ENCODE peak calls at places on chromosome 6, in seven cellular contexts. B, M, Y, F, I, Q and W are unnamed samples.

GRCh38 chr6:148157841-148158240 is 184.8 kb upstream of the SASH1 start:
- DNase-seq in B (no peak), M (no peak), Y (no peak), F (no peak), I (no peak), Q (no peak), W (no peak)

GRCh38 chr6:108163267-108163643 is 2.6 kb upstream of the NR2E1 start:
- DNase-seq in B (no peak), M (no peak), Y (no peak), F (no peak), I (no peak), Q (no peak), W (no peak)

GRCh38 chr6:53320964-53321363 is 27.8 kb downstream of the ELOVL5 start:
- DNase-seq in B (no peak), M (no peak), Y (no peak), F (no peak), I (no peak), Q (no peak), W (no peak)

GRCh38 chr6:25006565-25007001 is 70.8 kb upstream of the RIPOR2 start:
- DNase-seq in B (no peak), M (peak; percentile 6), Y (peak; percentile 50), F (no peak), I (peak; percentile 83), Q (peak; percentile 39), W (peak; percentile 83)

GRCh38 chr6:137490506-137490905 is 3.7 kb downstream of the OLIG3 start:
- DNase-seq in B (no peak), M (no peak), Y (no peak), F (no peak), I (no peak), Q (no peak), W (no peak)

GRCh38 chr6:161318456-161318855 is 44.6 kb upstream of the AGPAT4 start:
- DNase-seq in B (no peak), M (no peak), Y (no peak), F (no peak), I (no peak), Q (no peak), W (no peak)

GRCh38 chr6:42387336-42387735 is 64.4 kb downstream of the TRERF1 start:
- DNase-seq in B (no peak), M (no peak), Y (no peak), F (no peak), I (no peak), Q (no peak), W (no peak)

GRCh38 chr6:27592481-27593199 is 119.7 kb upstream of the ZNF184 start:
- DNase-seq in B (peak; percentile 86), M (peak; percentile 93), Y (no peak), F (no peak), I (peak; percentile 74), Q (peak; percentile 67), W (peak; percentile 92)

GRCh38 chr6:138410972-138411667 is 7.1 kb downstream of the HEBP2 start:
- DNase-seq in B (peak; percentile 87), M (peak; percentile 87), Y (no peak), F (no peak), I (peak; percentile 45), Q (peak; percentile 63), W (peak; percentile 84)

GRCh38 chr6:149026530-149026942 is 279.7 kb downstream of the UST start:
- DNase-seq in B (peak; percentile 94), M (peak; percentile 95), Y (no peak), F (no peak), I (peak; percentile 82), Q (peak; percentile 57), W (peak; percentile 88)

GRCh38 chr6:118810420-118811027 is 83.4 kb upstream of the ASF1A start:
- DNase-seq in B (no peak), M (no peak), Y (no peak), F (peak; percentile 53), I (no peak), Q (no peak), W (no peak)

GRCh38 chr6:112800916-112801315 is 453.8 kb downstream of the RFPL4B start:
- DNase-seq in B (no peak), M (no peak), Y (no peak), F (no peak), I (no peak), Q (no peak), W (peak; percentile 38)

GRCh38 chr6:82144852-82145332 is 102.7 kb downstream of the IBTK start:
- DNase-seq in B (peak; percentile 91), M (peak; percentile 85), Y (peak; percentile 67), F (no peak), I (peak; percentile 79), Q (peak; percentile 75), W (peak; percentile 91)

GRCh38 chr6:128118401-128118800 is 217.5 kb upstream of the THEMIS start:
- DNase-seq in B (peak; percentile 65), M (peak; percentile 48), Y (no peak), F (no peak), I (peak; percentile 34), Q (peak; percentile 17), W (peak; percentile 41)

GRCh38 chr6:152087701-152088100 is 280.2 kb downstream of the ESR1 start:
- DNase-seq in B (no peak), M (no peak), Y (no peak), F (no peak), I (no peak), Q (no peak), W (peak; percentile 90)

GRCh38 chr6:105094133-105094640 is 85.6 kb downstream of the POPDC3 start:
- DNase-seq in B (no peak), M (no peak), Y (no peak), F (no peak), I (no peak), Q (no peak), W (no peak)

GRCh38 chr6:31652925-31653724 is 664 bp upstream of the BAG6 start:
- DNase-seq in B (no peak), M (peak; percentile 84), Y (peak; percentile 92), F (no peak), I (no peak), Q (peak; percentile 90), W (no peak)

GRCh38 chr6:15077006-15077405 is 168.9 kb upstream of the JARID2 start:
- DNase-seq in B (no peak), M (peak; percentile 4), Y (no peak), F (no peak), I (no peak), Q (no peak), W (no peak)

GRCh38 chr6:136547336-136547735 is 2.9 kb downstream of the MAP7 start:
- DNase-seq in B (peak; percentile 23), M (peak; percentile 32), Y (no peak), F (no peak), I (peak; percentile 60), Q (peak; percentile 63), W (peak; percentile 36)

GRCh38 chr6:10838794-10839333 is 525 bp upstream of the MAK start:
- DNase-seq in B (no peak), M (no peak), Y (no peak), F (no peak), I (no peak), Q (peak; percentile 19), W (no peak)

GRCh38 chr6:77403424-77403823 is 59.9 kb downstream of the HTR1B start:
- DNase-seq in B (peak; percentile 71), M (peak; percentile 65), Y (no peak), F (no peak), I (peak; percentile 45), Q (peak; percentile 2), W (peak; percentile 71)

GRCh38 chr6:46799657-46800056 is 6.5 kb downstream of the MEP1A start:
- DNase-seq in B (no peak), M (no peak), Y (no peak), F (no peak), I (no peak), Q (no peak), W (no peak)

GRCh38 chr6:157228421-157229218 is 94.7 kb downstream of the TMEM242 start:
- DNase-seq in B (no peak), M (no peak), Y (no peak), F (no peak), I (no peak), Q (no peak), W (no peak)

GRCh38 chr6:36618366-36619355 is 24.5 kb downstream of the SRSF3 start:
- DNase-seq in B (no peak), M (no peak), Y (peak; percentile 18), F (no peak), I (no peak), Q (no peak), W (no peak)

GRCh38 chr6:45445749-45446454 is 68.2 kb upstream of the SUPT3H start:
- DNase-seq in B (peak; percentile 100), M (peak; percentile 98), Y (peak; percentile 75), F (no peak), I (peak; percentile 99), Q (peak; percentile 88), W (peak; percentile 99)

GRCh38 chr6:32459781-32460424 is 20.2 kb downstream of the HLA-DRA start:
- DNase-seq in B (peak; percentile 11), M (no peak), Y (no peak), F (no peak), I (no peak), Q (no peak), W (no peak)